ENCODE peak calls at places on chromosomes 16 and 17, in six cellular contexts. One of them, this sample, is unnamed.

GRCh38 chr17:56449176-56449575 is 144.3 kb upstream of the NOG start:
- DNase-seq in GM12864: no peak
- DNase-seq in heart left ventricle: no peak
- DNase-seq in neuronal stem cell: no peak
- DNase-seq in fibroblast of mammary gland: no peak
- DNase-seq in PC-3: no peak
- DNase-seq in this sample: no peak

GRCh38 chr16:2154533-2155090 is 970 bp upstream of the TRAF7 start:
- DNase-seq in GM12864: no peak
- DNase-seq in heart left ventricle: no peak
- DNase-seq in neuronal stem cell: no peak
- DNase-seq in fibroblast of mammary gland: no peak
- DNase-seq in PC-3: no peak
- DNase-seq in this sample: no peak

GRCh38 chr17:15945493-15946209 is 721 bp downstream of the ADORA2B start:
- DNase-seq in GM12864: no peak
- DNase-seq in heart left ventricle: no peak
- DNase-seq in neuronal stem cell: no peak
- DNase-seq in fibroblast of mammary gland: no peak
- DNase-seq in PC-3: no peak
- DNase-seq in this sample: peak

GRCh38 chr16:85940214-85940613 is 41.3 kb downstream of the IRF8 start:
- DNase-seq in GM12864: no peak
- DNase-seq in heart left ventricle: no peak
- DNase-seq in neuronal stem cell: no peak
- DNase-seq in fibroblast of mammary gland: no peak
- DNase-seq in PC-3: no peak
- DNase-seq in this sample: no peak

GRCh38 chr17:34308376-34308775 is 10.9 kb upstream of the CCL8 start:
- DNase-seq in GM12864: no peak
- DNase-seq in heart left ventricle: no peak
- DNase-seq in neuronal stem cell: no peak
- DNase-seq in fibroblast of mammary gland: no peak
- DNase-seq in PC-3: no peak
- DNase-seq in this sample: no peak

GRCh38 chr17:6699997-6700947 is 12.9 kb downstream of the SLC13A5 start:
- DNase-seq in GM12864: no peak
- DNase-seq in heart left ventricle: no peak
- DNase-seq in neuronal stem cell: no peak
- DNase-seq in fibroblast of mammary gland: no peak
- DNase-seq in PC-3: no peak
- DNase-seq in this sample: no peak

GRCh38 chr16:89565506-89566372 is 5.3 kb downstream of the RPL13 start:
- DNase-seq in GM12864: no peak
- DNase-seq in heart left ventricle: peak
- DNase-seq in neuronal stem cell: no peak
- DNase-seq in fibroblast of mammary gland: peak
- DNase-seq in PC-3: peak
- DNase-seq in this sample: peak

GRCh38 chr17:19647697-19648474 is 665 bp upstream of the ALDH3A2 start:
- DNase-seq in GM12864: no peak
- DNase-seq in heart left ventricle: peak
- DNase-seq in neuronal stem cell: peak
- DNase-seq in fibroblast of mammary gland: peak
- DNase-seq in PC-3: peak
- DNase-seq in this sample: peak

GRCh38 chr17:61354895-61355294 is 44.7 kb upstream of the TBX2 start:
- DNase-seq in GM12864: no peak
- DNase-seq in heart left ventricle: no peak
- DNase-seq in neuronal stem cell: no peak
- DNase-seq in fibroblast of mammary gland: no peak
- DNase-seq in PC-3: no peak
- DNase-seq in this sample: no peak

GRCh38 chr16:12061336-12062055 is 85.0 kb downstream of the SNX29 start:
- DNase-seq in GM12864: no peak
- DNase-seq in heart left ventricle: no peak
- DNase-seq in neuronal stem cell: no peak
- DNase-seq in fibroblast of mammary gland: peak
- DNase-seq in PC-3: peak
- DNase-seq in this sample: peak

GRCh38 chr17:28372203-28372944 is 880 bp downstream of the SARM1 start:
- DNase-seq in GM12864: no peak
- DNase-seq in heart left ventricle: no peak
- DNase-seq in neuronal stem cell: no peak
- DNase-seq in fibroblast of mammary gland: peak
- DNase-seq in PC-3: no peak
- DNase-seq in this sample: no peak

GRCh38 chr17:49315551-49315951 is 46.5 kb downstream of the ZNF652 start:
- DNase-seq in GM12864: peak
- DNase-seq in heart left ventricle: peak
- DNase-seq in neuronal stem cell: peak
- DNase-seq in fibroblast of mammary gland: peak
- DNase-seq in PC-3: peak
- DNase-seq in this sample: peak

GRCh38 chr16:24838554-24839266 is 7.1 kb upstream of the SLC5A11 start:
- DNase-seq in GM12864: no peak
- DNase-seq in heart left ventricle: no peak
- DNase-seq in neuronal stem cell: no peak
- DNase-seq in fibroblast of mammary gland: peak
- DNase-seq in PC-3: peak
- DNase-seq in this sample: peak

GRCh38 chr17:79645777-79646088 is 34.9 kb upstream of the RBFOX3 start:
- DNase-seq in GM12864: no peak
- DNase-seq in heart left ventricle: no peak
- DNase-seq in neuronal stem cell: no peak
- DNase-seq in fibroblast of mammary gland: no peak
- DNase-seq in PC-3: no peak
- DNase-seq in this sample: no peak

GRCh38 chr17:65660947-65661346 is 99.5 kb upstream of the AXIN2 start:
- DNase-seq in GM12864: no peak
- DNase-seq in heart left ventricle: no peak
- DNase-seq in neuronal stem cell: no peak
- DNase-seq in fibroblast of mammary gland: peak
- DNase-seq in PC-3: peak
- DNase-seq in this sample: peak

GRCh38 chr16:30923554-30924085 is at the start of gene FBXL19:
- DNase-seq in GM12864: no peak
- DNase-seq in heart left ventricle: no peak
- DNase-seq in neuronal stem cell: peak
- DNase-seq in fibroblast of mammary gland: no peak
- DNase-seq in PC-3: no peak
- DNase-seq in this sample: no peak

GRCh38 chr16:2339521-2340484 is 725 bp downstream of the ABCA3 start:
- DNase-seq in GM12864: no peak
- DNase-seq in heart left ventricle: peak
- DNase-seq in neuronal stem cell: peak
- DNase-seq in fibroblast of mammary gland: no peak
- DNase-seq in PC-3: peak
- DNase-seq in this sample: peak

GRCh38 chr17:50173335-50173941 is 7.6 kb downstream of the SGCA start:
- DNase-seq in GM12864: no peak
- DNase-seq in heart left ventricle: peak
- DNase-seq in neuronal stem cell: no peak
- DNase-seq in fibroblast of mammary gland: peak
- DNase-seq in PC-3: no peak
- DNase-seq in this sample: peak

GRCh38 chr17:15981208-15981607 is 18.3 kb downstream of the ZSWIM7 start:
- DNase-seq in GM12864: peak
- DNase-seq in heart left ventricle: no peak
- DNase-seq in neuronal stem cell: no peak
- DNase-seq in fibroblast of mammary gland: no peak
- DNase-seq in PC-3: peak
- DNase-seq in this sample: peak

GRCh38 chr17:66764559-66764958 is 70.4 kb upstream of the CACNG5 start:
- DNase-seq in GM12864: no peak
- DNase-seq in heart left ventricle: no peak
- DNase-seq in neuronal stem cell: no peak
- DNase-seq in fibroblast of mammary gland: no peak
- DNase-seq in PC-3: no peak
- DNase-seq in this sample: no peak

GRCh38 chr17:32882734-32883133 is 5.8 kb upstream of the MYO1D start:
- DNase-seq in GM12864: no peak
- DNase-seq in heart left ventricle: no peak
- DNase-seq in neuronal stem cell: no peak
- DNase-seq in fibroblast of mammary gland: peak
- DNase-seq in PC-3: no peak
- DNase-seq in this sample: peak

GRCh38 chr16:27529962-27530361 is 19.8 kb downstream of the GTF3C1 start:
- DNase-seq in GM12864: no peak
- DNase-seq in heart left ventricle: no peak
- DNase-seq in neuronal stem cell: no peak
- DNase-seq in fibroblast of mammary gland: peak
- DNase-seq in PC-3: peak
- DNase-seq in this sample: peak

GRCh38 chr17:74971069-74971841 is 1.3 kb downstream of the HID1 start:
- DNase-seq in GM12864: no peak
- DNase-seq in heart left ventricle: no peak
- DNase-seq in neuronal stem cell: no peak
- DNase-seq in fibroblast of mammary gland: no peak
- DNase-seq in PC-3: no peak
- DNase-seq in this sample: no peak
- H3K4me3 ChIP-seq in GM12864: peak
- H3K4me3 ChIP-seq in heart left ventricle: peak
- H3K4me3 ChIP-seq in neuronal stem cell: peak
- H3K4me3 ChIP-seq in fibroblast of mammary gland: no peak
- H3K4me3 ChIP-seq in PC-3: peak
- H3K4me3 ChIP-seq in this sample: no peak

DNA sequence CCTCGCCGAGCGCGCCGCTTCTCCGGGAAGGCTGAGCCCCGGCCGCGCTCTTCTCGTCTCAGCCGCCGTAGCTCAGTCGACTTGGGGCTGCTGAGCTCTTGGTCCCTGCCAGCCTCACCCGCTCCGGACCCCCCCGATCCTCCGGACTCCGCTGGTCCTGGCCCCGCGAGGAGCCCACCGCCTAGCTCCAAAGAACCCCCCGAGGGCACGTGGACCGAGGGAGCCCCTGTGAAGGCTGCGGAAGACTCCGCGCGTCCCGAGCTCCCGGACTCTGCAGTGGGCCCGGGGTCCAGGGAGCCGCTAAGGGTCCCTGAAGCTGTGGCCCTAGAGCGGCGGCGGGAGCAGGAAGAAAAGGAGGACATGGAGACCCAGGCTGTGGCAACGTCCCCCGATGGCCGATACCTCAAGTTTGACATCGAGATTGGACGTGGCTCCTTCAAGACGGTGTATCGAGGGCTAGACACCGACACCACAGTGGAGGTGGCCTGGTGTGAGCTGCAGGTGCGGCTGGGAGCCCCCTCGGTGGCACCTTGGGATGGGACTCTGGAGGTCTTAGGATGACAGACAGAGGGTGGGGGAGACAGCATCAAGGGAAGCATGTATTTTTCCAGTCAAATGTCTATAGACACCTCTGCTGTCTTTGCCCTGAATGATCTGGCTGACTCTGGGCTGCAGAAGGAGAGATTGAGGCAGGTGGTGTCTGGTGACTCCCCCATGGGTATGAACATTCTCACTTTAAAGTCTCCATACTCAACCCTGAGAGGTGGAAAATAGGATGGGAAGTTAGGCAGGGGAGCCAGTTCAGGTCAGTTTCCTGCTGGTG is 617 bp downstream of the WNK4 start:
- DNase-seq in GM12864: no peak
- DNase-seq in heart left ventricle: no peak
- DNase-seq in neuronal stem cell: no peak
- DNase-seq in fibroblast of mammary gland: no peak
- DNase-seq in PC-3: no peak
- DNase-seq in this sample: no peak
- H3K4me3 ChIP-seq in GM12864: no peak
- H3K4me3 ChIP-seq in heart left ventricle: peak
- H3K4me3 ChIP-seq in neuronal stem cell: no peak
- H3K4me3 ChIP-seq in fibroblast of mammary gland: peak
- H3K4me3 ChIP-seq in PC-3: peak
- H3K4me3 ChIP-seq in this sample: peak

GRCh38 chr17:75842411-75842810 is 1.8 kb downstream of the UNC13D start:
- DNase-seq in GM12864: no peak
- DNase-seq in heart left ventricle: no peak
- DNase-seq in neuronal stem cell: no peak
- DNase-seq in fibroblast of mammary gland: no peak
- DNase-seq in PC-3: no peak
- DNase-seq in this sample: no peak

GRCh38 chr17:75840779-75841123 is 3.5 kb downstream of the UNC13D start:
- DNase-seq in GM12864: no peak
- DNase-seq in heart left ventricle: no peak
- DNase-seq in neuronal stem cell: no peak
- DNase-seq in fibroblast of mammary gland: no peak
- DNase-seq in PC-3: no peak
- DNase-seq in this sample: no peak

GRCh38 chr17:75838410-75838809 is 5.8 kb downstream of the UNC13D start:
- DNase-seq in GM12864: no peak
- DNase-seq in heart left ventricle: peak
- DNase-seq in neuronal stem cell: no peak
- DNase-seq in fibroblast of mammary gland: no peak
- DNase-seq in PC-3: no peak
- DNase-seq in this sample: no peak

GRCh38 chr17:75837899-75838298 is 6.3 kb downstream of the UNC13D start:
- DNase-seq in GM12864: no peak
- DNase-seq in heart left ventricle: no peak
- DNase-seq in neuronal stem cell: no peak
- DNase-seq in fibroblast of mammary gland: no peak
- DNase-seq in PC-3: no peak
- DNase-seq in this sample: no peak

DNA sequence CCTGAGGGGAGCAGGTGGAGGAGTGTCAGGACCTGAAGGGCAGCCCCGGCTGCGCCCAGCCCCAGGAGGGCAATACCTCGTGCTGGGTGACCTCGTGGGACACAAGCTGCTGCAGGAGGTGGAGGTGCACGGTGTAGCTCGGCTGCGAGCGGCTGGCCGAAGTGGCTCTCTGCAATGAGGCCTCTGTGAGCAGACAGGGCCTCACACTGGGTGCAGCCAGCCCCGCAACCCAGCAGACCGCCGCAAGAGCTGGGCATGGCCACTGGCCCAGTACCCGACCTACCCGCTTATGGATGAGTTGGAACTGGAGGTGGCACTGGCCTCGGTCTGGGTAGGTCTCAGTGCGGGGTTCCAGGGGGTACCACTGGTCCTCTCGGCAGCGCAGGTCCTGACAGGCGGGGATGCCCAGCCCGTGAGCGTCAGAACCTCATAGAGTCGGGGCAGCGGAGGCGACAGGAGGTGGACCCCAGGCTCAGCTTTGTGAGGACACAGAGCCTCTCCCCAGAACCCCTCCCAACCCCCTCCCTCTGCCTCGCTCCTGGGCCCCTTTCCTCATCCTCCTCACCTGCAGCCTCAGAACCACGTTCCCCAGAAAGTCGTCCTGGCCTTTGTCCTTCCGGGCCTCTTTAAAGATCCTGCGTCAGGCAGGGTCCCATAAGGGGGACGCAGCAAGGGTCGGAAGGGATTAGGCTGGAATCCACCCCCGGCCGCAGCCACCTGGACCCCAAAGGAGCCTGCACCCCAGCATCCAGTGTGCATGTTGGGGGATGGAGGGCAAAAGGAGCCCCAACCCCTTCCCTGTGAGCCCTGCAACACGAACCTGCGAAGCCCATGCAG is 4.0 kb downstream of the UNC13D start:
- DNase-seq in GM12864: no peak
- DNase-seq in heart left ventricle: no peak
- DNase-seq in neuronal stem cell: no peak
- DNase-seq in fibroblast of mammary gland: no peak
- DNase-seq in PC-3: no peak
- DNase-seq in this sample: no peak
- H3K4me3 ChIP-seq in GM12864: no peak
- H3K4me3 ChIP-seq in heart left ventricle: no peak
- H3K4me3 ChIP-seq in neuronal stem cell: no peak
- H3K4me3 ChIP-seq in fibroblast of mammary gland: no peak
- H3K4me3 ChIP-seq in PC-3: no peak
- H3K4me3 ChIP-seq in this sample: no peak

GRCh38 chr17:41404024-41404651 is 6.7 kb upstream of the KRT31 start:
- DNase-seq in GM12864: no peak
- DNase-seq in heart left ventricle: no peak
- DNase-seq in neuronal stem cell: no peak
- DNase-seq in fibroblast of mammary gland: peak
- DNase-seq in PC-3: peak
- DNase-seq in this sample: peak
- H3K4me3 ChIP-seq in GM12864: no peak
- H3K4me3 ChIP-seq in heart left ventricle: no peak
- H3K4me3 ChIP-seq in neuronal stem cell: no peak
- H3K4me3 ChIP-seq in fibroblast of mammary gland: no peak
- H3K4me3 ChIP-seq in PC-3: no peak
- H3K4me3 ChIP-seq in this sample: no peak